ENCODE peak calls at places on chromosome 5, in nine cellular contexts. One of them, this sample, is unnamed.

GRCh38 chr5:58447231-58447630 is 12.7 kb downstream of the PLK2 start:
- DNase-seq in cerebellar cortex: no peak
- DNase-seq in cardiac septum: no peak
- DNase-seq in Right ventricle myocardium superior: no peak
- DNase-seq in GM03348: peak; percentile 51
- DNase-seq in SW 1271: no peak
- DNase-seq in A549: no peak
- DNase-seq in GM12864: no peak
- DNase-seq in endothelial cell: no peak
- DNase-seq in this sample: no peak

GRCh38 chr5:180139731-180140626 is 68.4 kb upstream of the RNF130 start:
- DNase-seq in cardiac septum: no peak
- DNase-seq in cerebellar cortex: no peak
- DNase-seq in A549: no peak
- DNase-seq in endothelial cell: no peak
- DNase-seq in SW 1271: no peak
- DNase-seq in GM12864: no peak
- DNase-seq in GM03348: no peak
- DNase-seq in Right ventricle myocardium superior: no peak
- DNase-seq in this sample: peak; percentile 75

GRCh38 chr5:32109236-32109635 is 64.9 kb downstream of the GOLPH3 start:
- DNase-seq in cardiac septum: no peak
- DNase-seq in A549: no peak
- DNase-seq in Right ventricle myocardium superior: no peak
- DNase-seq in SW 1271: no peak
- DNase-seq in GM03348: peak; percentile 74
- DNase-seq in GM12864: no peak
- DNase-seq in endothelial cell: no peak
- DNase-seq in cerebellar cortex: no peak
- DNase-seq in this sample: no peak

GRCh38 chr5:173638631-173639030 is 22.2 kb upstream of the BOD1 start:
- DNase-seq in cardiac septum: no peak
- DNase-seq in endothelial cell: no peak
- DNase-seq in GM12864: no peak
- DNase-seq in GM03348: no peak
- DNase-seq in cerebellar cortex: no peak
- DNase-seq in A549: no peak
- DNase-seq in SW 1271: no peak
- DNase-seq in Right ventricle myocardium superior: no peak
- DNase-seq in this sample: no peak

GRCh38 chr5:178988436-178989220 is 6.5 kb downstream of the GRM6 start:
- DNase-seq in cerebellar cortex: no peak
- DNase-seq in A549: no peak
- DNase-seq in SW 1271: no peak
- DNase-seq in GM03348: no peak
- DNase-seq in GM12864: no peak
- DNase-seq in endothelial cell: no peak
- DNase-seq in Right ventricle myocardium superior: no peak
- DNase-seq in cardiac septum: no peak
- DNase-seq in this sample: no peak

GRCh38 chr5:65871182-65871581 is 55.2 kb upstream of the ERBIN start:
- DNase-seq in Right ventricle myocardium superior: no peak
- DNase-seq in cardiac septum: no peak
- DNase-seq in GM03348: peak; percentile 42
- DNase-seq in GM12864: no peak
- DNase-seq in A549: peak; percentile 41
- DNase-seq in SW 1271: peak; percentile 60
- DNase-seq in endothelial cell: no peak
- DNase-seq in cerebellar cortex: no peak
- DNase-seq in this sample: no peak

GRCh38 chr5:149618581-149619248 is 37.4 kb downstream of the ARHGEF37 start:
- DNase-seq in cardiac septum: no peak
- DNase-seq in SW 1271: peak; percentile 31
- DNase-seq in cerebellar cortex: peak; percentile 89
- DNase-seq in GM12864: peak; percentile 50
- DNase-seq in A549: peak; percentile 73
- DNase-seq in GM03348: peak; percentile 84
- DNase-seq in endothelial cell: peak; percentile 55
- DNase-seq in Right ventricle myocardium superior: no peak
- DNase-seq in this sample: no peak

GRCh38 chr5:855771-856530 is 5.2 kb upstream of the ZDHHC11 start:
- DNase-seq in cerebellar cortex: no peak
- DNase-seq in cardiac septum: no peak
- DNase-seq in A549: peak; percentile 45
- DNase-seq in GM03348: no peak
- DNase-seq in GM12864: no peak
- DNase-seq in endothelial cell: no peak
- DNase-seq in SW 1271: no peak
- DNase-seq in Right ventricle myocardium superior: no peak
- DNase-seq in this sample: no peak

This sample was measured in mesenteric fat pad.